ENCODE peak calls at places on chromosome 7, in six cellular contexts. O, E, R, N, W and G are unnamed samples.

GRCh38 chr7:35801392-35802101 is 690 bp downstream of the SEPTIN7 start:
- DNase-seq in W (peak), O (peak), E (no peak), R (no peak), N (peak), G (peak)

GRCh38 chr7:103594186-103594585 is 148.2 kb upstream of the SLC26A5 start:
- DNase-seq in N (no peak), W (no peak), O (no peak), R (no peak), E (no peak), G (no peak)

GRCh38 chr7:151679868-151680534 is 160.3 kb upstream of the RHEB start:
- DNase-seq in O (no peak), W (no peak), N (no peak), E (no peak), R (no peak), G (no peak)

GRCh38 chr7:102412548-102412947 is 16.4 kb downstream of the PRKRIP1 start:
- DNase-seq in W (peak), E (no peak), N (peak), O (peak), R (no peak), G (peak)

GRCh38 chr7:111413796-111414195 is 148.5 kb downstream of the IMMP2L start:
- DNase-seq in W (no peak), R (no peak), N (no peak), E (no peak), O (no peak), G (no peak)

GRCh38 chr7:81162771-81163525 is 244.1 kb upstream of the SEMA3C start:
- DNase-seq in W (no peak), O (no peak), N (no peak), R (no peak), E (no peak), G (no peak)

GRCh38 chr7:141097430-141097829 is 23.6 kb downstream of the TMEM178B start:
- DNase-seq in E (no peak), O (no peak), W (peak), R (no peak), N (no peak), G (peak)

GRCh38 chr7:19209297-19209696 is 64.1 kb upstream of the FERD3L start:
- DNase-seq in O (no peak), N (no peak), W (no peak), R (no peak), E (no peak), G (no peak)

GRCh38 chr7:81299272-81299671 is 380.4 kb upstream of the SEMA3C start:
- DNase-seq in N (no peak), W (no peak), O (no peak), E (no peak), R (peak), G (no peak)

GRCh38 chr7:82507976-82508677 is 64.5 kb upstream of the CACNA2D1 start:
- DNase-seq in R (no peak), N (peak), E (no peak), O (no peak), W (no peak), G (peak)

GRCh38 chr7:90412458-90413184 is 9.4 kb downstream of the CLDN12 start:
- DNase-seq in N (peak), E (no peak), W (peak), R (peak), O (peak), G (peak)

GRCh38 chr7:103573479-103574058 is 127.6 kb upstream of the SLC26A5 start:
- DNase-seq in N (no peak), R (peak), O (peak), W (peak), E (no peak), G (no peak)

GRCh38 chr7:100128602-100128963 is 1.8 kb downstream of the MBLAC1 start:
- DNase-seq in W (no peak), R (no peak), N (no peak), E (no peak), O (no peak), G (no peak)

GRCh38 chr7:29249383-29249750 is 54.8 kb downstream of the CHN2 start:
- DNase-seq in O (no peak), R (no peak), N (no peak), W (no peak), E (no peak), G (no peak)

GRCh38 chr7:71497233-71497946 is 365.4 kb downstream of the GALNT17 start:
- DNase-seq in W (no peak), R (no peak), E (no peak), N (no peak), O (no peak), G (no peak)

GRCh38 chr7:6154542-6155404 is 117.7 kb downstream of the CYTH3 start:
- DNase-seq in E (no peak), W (no peak), R (no peak), N (no peak), O (peak), G (no peak)

GRCh38 chr7:140645166-140645565 is 4.6 kb upstream of the DENND2A start:
- DNase-seq in R (no peak), E (no peak), W (peak), N (peak), O (peak), G (no peak)

GRCh38 chr7:137834552-137834951 is 12.2 kb downstream of the DGKI start:
- DNase-seq in R (no peak), O (no peak), N (no peak), W (no peak), E (no peak), G (no peak)

GRCh38 chr7:109864263-109864662 is 1226.7 kb upstream of the LRRN3 start:
- DNase-seq in W (no peak), O (no peak), E (no peak), N (no peak), R (no peak), G (no peak)

DNA sequence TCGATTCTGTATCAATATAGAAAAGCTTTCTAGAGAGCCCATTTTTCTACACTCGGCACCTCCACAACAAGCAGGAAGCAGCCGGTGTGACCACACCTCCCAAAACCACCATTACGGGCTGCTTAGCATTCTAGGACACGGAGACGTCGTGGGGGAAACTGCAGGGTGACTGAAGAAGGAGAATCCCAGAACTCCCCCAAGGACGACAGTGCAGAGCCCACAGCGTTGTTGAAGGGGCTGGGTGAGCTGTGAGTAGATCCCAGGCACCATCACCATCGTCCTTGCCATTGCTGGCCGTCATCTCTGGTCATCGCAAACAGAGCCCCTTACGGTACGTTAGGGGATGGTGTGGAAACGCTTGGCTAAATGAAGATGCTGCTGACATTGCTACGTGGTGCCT is 351.8 kb downstream of the PTPRN2 start:
- DNase-seq in R (no peak), O (no peak), E (no peak), N (no peak), W (no peak), G (no peak)
- TF ChIP-seq JUND in R (no peak), O (no peak), E (no peak), N (no peak), W (no peak), G (no peak)

GRCh38 chr7:135382162-135382561 is 127.7 kb downstream of the CNOT4 start:
- DNase-seq in E (no peak), O (no peak), R (no peak), N (no peak), W (no peak), G (no peak)
- TF ChIP-seq JUND in E (no peak), O (no peak), R (no peak), N (no peak), W (no peak), G (no peak)

GRCh38 chr7:42843209-42843800 is 68.6 kb downstream of the C7orf25 start:
- DNase-seq in R (peak), W (peak), O (peak), E (no peak), N (no peak), G (peak)
- TF ChIP-seq JUND in R (no peak), W (no peak), O (no peak), E (no peak), N (no peak), G (no peak)

GRCh38 chr7:16755397-16755796 is 1.8 kb downstream of the TSPAN13 start:
- DNase-seq in W (no peak), E (no peak), N (no peak), R (no peak), O (no peak), G (no peak)

GRCh38 chr7:16759840-16760239 is 6.3 kb downstream of the TSPAN13 start:
- DNase-seq in O (no peak), N (no peak), E (no peak), W (no peak), R (no peak), G (no peak)

GRCh38 chr7:16762177-16762576 is 8.6 kb downstream of the TSPAN13 start:
- DNase-seq in O (no peak), W (no peak), N (no peak), E (no peak), R (no peak), G (no peak)

GRCh38 chr7:16754869-16755317 is 1.3 kb downstream of the TSPAN13 start:
- DNase-seq in E (no peak), R (no peak), N (no peak), O (no peak), W (peak), G (peak)

GRCh38 chr7:16758634-16759602 is 5.4 kb downstream of the TSPAN13 start:
- DNase-seq in O (no peak), E (no peak), N (no peak), W (no peak), R (no peak), G (no peak)
- TF ChIP-seq JUND in O (no peak), E (no peak), N (no peak), W (no peak), R (no peak), G (no peak)

GRCh38 chr7:17689361-17689760 is 250.9 kb downstream of the SNX13 start:
- DNase-seq in R (no peak), W (no peak), O (no peak), E (no peak), N (no peak), G (peak)

GRCh38 chr7:17685141-17685540 is 255.2 kb downstream of the SNX13 start:
- DNase-seq in O (no peak), R (no peak), N (no peak), W (no peak), E (no peak), G (no peak)

GRCh38 chr7:17690030-17690429 is 250.3 kb downstream of the SNX13 start:
- DNase-seq in O (no peak), R (no peak), N (no peak), E (peak), W (peak), G (peak)
- TF ChIP-seq JUND in O (no peak), R (no peak), N (no peak), E (no peak), W (no peak), G (no peak)

DNA sequence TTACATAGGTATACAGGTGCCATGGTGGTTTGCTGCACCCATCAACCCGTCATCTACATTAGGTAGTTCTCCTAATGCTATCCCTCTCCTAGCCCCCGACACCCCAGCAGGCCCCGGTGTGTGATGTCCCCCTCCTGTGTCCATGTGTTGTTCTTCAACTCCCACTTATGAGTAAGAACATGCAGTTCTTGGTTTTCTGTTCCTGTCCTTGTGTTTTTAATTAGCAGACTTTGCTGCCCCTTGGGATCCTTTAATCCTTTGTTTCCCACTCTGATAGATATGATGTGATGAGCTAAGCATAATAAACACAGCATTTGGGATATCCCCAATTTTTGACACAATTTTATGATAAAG is 71.1 kb upstream of the PALS2 start:
- DNase-seq in N (no peak), R (no peak), O (no peak), W (no peak), E (no peak), G (no peak)
- TF ChIP-seq JUND in N (no peak), R (no peak), O (no peak), W (no peak), E (no peak), G (no peak)

DNA sequence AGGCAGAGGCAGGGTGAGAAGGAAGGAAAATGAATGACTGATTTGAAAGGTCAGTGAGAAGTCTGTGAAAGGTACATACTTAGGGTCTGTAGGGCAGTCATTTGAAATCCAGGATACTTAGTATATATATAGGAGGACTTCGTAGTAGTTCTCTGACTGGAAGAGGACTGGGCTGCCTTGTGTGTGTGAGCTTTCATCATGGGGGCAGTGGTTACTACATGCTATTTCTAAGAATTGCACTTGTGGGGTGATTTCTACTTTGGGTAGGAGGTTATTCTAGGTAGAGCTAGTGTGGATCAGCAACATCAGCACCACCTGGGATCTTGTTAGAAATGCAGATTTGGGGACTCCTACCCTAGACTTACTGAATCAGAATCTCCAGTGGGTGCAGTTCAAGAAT is 104.1 kb downstream of the AUTS2 start:
- DNase-seq in O (no peak), R (no peak), E (no peak), W (no peak), N (no peak), G (no peak)
- TF ChIP-seq JUND in O (no peak), R (no peak), E (no peak), W (no peak), N (no peak), G (no peak)

GRCh38 chr7:157840174-157840912 is 503.5 kb downstream of the DNAJB6 start:
- DNase-seq in W (no peak), E (no peak), O (no peak), R (no peak), N (no peak), G (no peak)

GRCh38 chr7:157839672-157840167 is 502.9 kb downstream of the DNAJB6 start:
- DNase-seq in E (no peak), W (no peak), R (no peak), N (no peak), O (no peak), G (no peak)

GRCh38 chr7:157840913-157841756 is 504.3 kb downstream of the DNAJB6 start:
- DNase-seq in O (no peak), R (no peak), N (peak), E (no peak), W (no peak), G (no peak)

GRCh38 chr7:157843336-157844140 is 506.7 kb downstream of the DNAJB6 start:
- DNase-seq in W (no peak), N (no peak), E (no peak), O (no peak), R (no peak), G (no peak)

GRCh38 chr7:157841757-157842390 is 505.1 kb downstream of the DNAJB6 start:
- DNase-seq in O (no peak), N (no peak), E (no peak), W (no peak), R (no peak), G (no peak)
- TF ChIP-seq JUND in O (no peak), N (no peak), E (no peak), W (no peak), R (no peak), G (no peak)

GRCh38 chr7:47584128-47584865 is 2.4 kb upstream of the TNS3 start:
- DNase-seq in O (no peak), E (no peak), R (no peak), W (no peak), N (no peak), G (no peak)
- TF ChIP-seq JUND in O (no peak), E (no peak), R (no peak), W (no peak), N (no peak), G (no peak)